ENCODE peak calls at places on chromosomes 16 and 17, in ten cellular contexts. D is lung, L is neural crest cell, R is GM20000, C is progenitor cell of endocrine pancreas, X is A673, Z is mucosa of descending colon, T is esophagus muscularis mucosa, N is heart left ventricle, V is foreskin fibroblast. F is an unnamed sample.

GRCh38 chr17:7867881-7868329 is 10.1 kb downstream of the CYB5D1 start:
- DNase-seq in D (no peak), L (no peak), R (no peak), C (no peak), X (no peak), Z (no peak), T (no peak), N (no peak), V (no peak), F (no peak)

GRCh38 chr17:62950067-62950466 is 16.0 kb upstream of the TANC2 start:
- DNase-seq in D (peak), L (no peak), R (no peak), C (no peak), X (peak), Z (peak), T (no peak), N (peak), V (peak), F (no peak)

GRCh38 chr16:67499159-67499558 is 15.8 kb upstream of the AGRP start:
- DNase-seq in D (no peak), L (no peak), R (no peak), C (no peak), X (no peak), Z (no peak), T (no peak), N (peak), V (peak), F (no peak)

GRCh38 chr17:63571632-63572310 is 21.5 kb downstream of the DCAF7 start:
- DNase-seq in D (no peak), L (no peak), R (no peak), C (no peak), X (peak), Z (no peak), T (no peak), N (no peak), V (peak), F (no peak)

GRCh38 chr16:69772560-69773254 is 10.6 kb downstream of the WWP2 start:
- DNase-seq in D (no peak), L (no peak), R (no peak), C (no peak), X (no peak), Z (no peak), T (no peak), N (no peak), V (peak), F (peak)

GRCh38 chr17:63703029-63703428 is 3.1 kb upstream of the LIMD2 start:
- DNase-seq in D (no peak), L (no peak), R (no peak), C (no peak), X (no peak), Z (no peak), T (no peak), N (no peak), V (no peak), F (no peak)

GRCh38 chr17:4474093-4474492 is 24.6 kb upstream of the SPNS2 start:
- DNase-seq in D (no peak), L (no peak), R (no peak), C (no peak), X (no peak), Z (no peak), T (no peak), N (peak), V (no peak), F (no peak)

GRCh38 chr16:2044541-2044940 is 3.1 kb downstream of the NTHL1 start:
- DNase-seq in D (no peak), L (no peak), R (no peak), C (no peak), X (no peak), Z (no peak), T (no peak), N (no peak), V (no peak), F (no peak)

GRCh38 chr17:47882695-47883588 is 13.1 kb upstream of the SP2 start:
- DNase-seq in D (no peak), L (no peak), R (no peak), C (no peak), X (no peak), Z (no peak), T (no peak), N (no peak), V (no peak), F (no peak)

GRCh38 chr17:81039096-81039495 is 4.1 kb downstream of the BAIAP2 start:
- DNase-seq in D (no peak), L (no peak), R (no peak), C (no peak), X (no peak), Z (no peak), T (no peak), N (no peak), V (no peak), F (no peak)

GRCh38 chr17:59202320-59202719 is 7.5 kb upstream of the SMG8 start:
- DNase-seq in D (no peak), L (no peak), R (no peak), C (no peak), X (no peak), Z (no peak), T (no peak), N (no peak), V (no peak), F (no peak)

GRCh38 chr17:45050680-45051059 is 762 bp downstream of the DCAKD start:
- DNase-seq in D (no peak), L (no peak), R (peak), C (no peak), X (no peak), Z (peak), T (no peak), N (no peak), V (peak), F (peak)

GRCh38 chr16:7399296-7399695 is 66.7 kb downstream of the RBFOX1 start:
- DNase-seq in D (no peak), L (no peak), R (no peak), C (no peak), X (no peak), Z (no peak), T (no peak), N (no peak), V (no peak), F (no peak)

GRCh38 chr16:4373909-4374742 is 2.5 kb downstream of the VASN start:
- DNase-seq in D (peak), L (no peak), R (no peak), C (no peak), X (peak), Z (peak), T (no peak), N (peak), V (peak), F (no peak)

GRCh38 chr17:2688351-2689342 is 22.9 kb downstream of the CLUH start:
- DNase-seq in D (peak), L (no peak), R (peak), C (peak), X (no peak), Z (peak), T (peak), N (peak), V (peak), F (no peak)

GRCh38 chr17:57938061-57938502 is 17.1 kb downstream of the CUEDC1 start:
- DNase-seq in D (no peak), L (no peak), R (no peak), C (no peak), X (no peak), Z (no peak), T (no peak), N (no peak), V (no peak), F (no peak)

GRCh38 chr16:86834451-86835035 is 256.2 kb downstream of the FOXL1 start:
- DNase-seq in D (no peak), L (peak), R (no peak), C (no peak), X (peak), Z (no peak), T (no peak), N (no peak), V (peak), F (no peak)

GRCh38 chr16:49277386-49277742 is 4.3 kb downstream of the CBLN1 start:
- DNase-seq in D (no peak), L (no peak), R (no peak), C (no peak), X (no peak), Z (no peak), T (peak), N (no peak), V (no peak), F (no peak)

GRCh38 chr17:48547839-48548686 is 3.2 kb upstream of the HOXB2 start:
- DNase-seq in D (no peak), L (no peak), R (no peak), C (no peak), X (no peak), Z (no peak), T (no peak), N (no peak), V (no peak), F (peak)

GRCh38 chr16:74984194-74984669 is 691 bp downstream of the WDR59 start:
- DNase-seq in D (no peak), L (no peak), R (no peak), C (peak), X (peak), Z (no peak), T (no peak), N (no peak), V (peak), F (peak)

GRCh38 chr16:72480926-72481325 is 309.0 kb upstream of the PMFBP1 start:
- DNase-seq in D (no peak), L (no peak), R (no peak), C (no peak), X (peak), Z (no peak), T (no peak), N (no peak), V (peak), F (no peak)

DNA sequence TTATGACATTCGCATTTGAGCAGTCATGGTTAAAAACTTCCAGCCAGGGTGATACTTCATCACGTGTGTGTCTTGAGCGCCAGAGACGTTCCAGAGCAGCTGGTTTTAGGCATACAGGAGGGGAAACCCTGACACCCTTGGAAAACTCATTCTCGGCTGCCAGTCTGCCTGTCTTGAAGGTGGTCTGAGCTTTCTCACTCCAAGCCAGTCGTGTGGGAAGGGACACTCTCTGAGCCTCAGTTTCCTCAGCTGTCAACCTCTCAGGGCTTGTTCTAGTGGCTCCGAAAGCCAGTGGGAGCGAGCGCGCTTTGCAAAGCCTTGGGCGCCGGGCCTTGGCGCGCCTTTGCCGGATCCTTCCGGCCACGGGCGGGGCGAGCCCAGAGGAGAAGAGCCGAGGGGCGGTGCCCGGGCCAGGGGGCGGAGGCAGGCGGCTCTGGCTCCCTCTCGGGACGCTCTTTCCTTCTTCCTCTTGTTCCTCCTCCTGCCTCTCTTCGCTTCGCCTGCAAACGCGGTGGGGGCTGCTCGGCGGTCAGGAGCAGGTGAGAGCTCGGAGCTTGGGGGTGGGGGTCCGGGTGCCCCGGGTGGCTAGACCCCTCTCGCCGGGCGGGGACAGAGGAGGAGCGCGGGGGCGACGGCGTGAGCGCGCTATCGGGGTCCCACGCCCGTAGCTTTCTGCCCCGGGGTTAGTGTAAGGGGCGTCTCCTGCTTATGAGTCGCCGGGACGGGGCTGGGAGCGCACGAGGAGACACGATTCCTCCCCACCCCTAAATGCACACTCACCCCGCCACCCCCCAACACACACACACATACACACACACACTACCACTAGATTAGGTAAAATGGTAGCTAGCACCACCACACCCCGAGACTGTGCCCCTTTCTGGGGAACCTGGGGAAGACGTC is at the start of gene LDAF1:
- DNase-seq in D (peak), L (peak), R (peak), C (peak), X (peak), Z (peak), T (peak), N (peak), V (peak), F (peak)
- TF ChIP-seq CTCF in D (no peak), L (no peak), R (no peak), C (no peak), X (no peak), Z (no peak), T (peak), N (no peak), V (no peak), F (no peak)

GRCh38 chr17:39926588-39927100 is 757 bp downstream of the ORMDL3 start:
- DNase-seq in D (peak), L (no peak), R (peak), C (peak), X (no peak), Z (peak), T (no peak), N (peak), V (peak), F (peak)
- TF ChIP-seq CTCF in D (no peak), L (no peak), R (no peak), C (no peak), X (no peak), Z (no peak), T (no peak), N (no peak), V (no peak), F (no peak)

GRCh38 chr16:46688101-46688656 is 799 bp downstream of the VPS35 start:
- DNase-seq in D (peak), L (no peak), R (no peak), C (no peak), X (no peak), Z (no peak), T (no peak), N (peak), V (peak), F (no peak)
- TF ChIP-seq CTCF in D (no peak), L (no peak), R (no peak), C (peak), X (peak), Z (no peak), T (no peak), N (no peak), V (no peak), F (peak)

DNA sequence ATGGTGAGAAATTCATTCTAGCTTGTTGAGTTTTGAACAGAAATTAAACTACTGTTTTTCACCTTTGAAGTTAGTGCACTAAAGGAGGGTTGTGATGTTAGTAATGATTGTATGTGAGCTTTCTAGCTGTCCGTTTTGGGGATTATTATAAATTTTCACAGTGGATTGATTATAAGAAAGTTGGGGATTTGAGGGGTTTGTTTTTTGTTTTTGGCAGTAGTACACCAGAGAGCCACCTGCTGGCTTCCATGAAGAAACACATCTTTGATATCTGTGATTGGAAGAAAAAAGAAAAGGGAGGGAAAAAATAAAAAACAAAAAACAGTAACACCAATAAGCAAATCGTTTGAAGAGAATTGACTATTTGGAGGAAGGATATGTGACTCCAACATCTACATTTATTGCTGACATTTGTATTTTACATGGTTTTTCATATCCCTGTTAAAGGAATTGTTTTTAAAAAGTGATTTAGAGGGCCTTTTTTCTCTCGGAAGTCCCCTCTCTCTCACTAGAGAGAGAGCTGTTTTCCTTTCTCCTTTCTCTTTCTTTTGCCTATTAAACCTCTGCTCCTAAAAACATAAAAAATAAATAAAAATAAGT is 1469.5 kb upstream of the GOT2 start:
- DNase-seq in D (no peak), L (no peak), R (no peak), C (no peak), X (peak), Z (no peak), T (no peak), N (no peak), V (peak), F (no peak)
- TF ChIP-seq CTCF in D (no peak), L (peak), R (no peak), C (peak), X (peak), Z (no peak), T (peak), N (peak), V (peak), F (peak)

GRCh38 chr16:799948-800833 is at the start of gene GNG13:
- DNase-seq in D (no peak), L (no peak), R (no peak), C (no peak), X (no peak), Z (no peak), T (no peak), N (no peak), V (peak), F (no peak)
- TF ChIP-seq CTCF in D (no peak), L (no peak), R (no peak), C (no peak), X (no peak), Z (no peak), T (no peak), N (no peak), V (no peak), F (no peak)

F was measured in activated CD8-positive, alpha-beta T cell treated with anti-CD3 and anti-CD28 coated beads for 36 hours.